ENCODE peak calls at places on chromosomes 12 and 14, in five cellular contexts. W is central memory CD4-positive, alpha-beta T cell; J is activated naive CD8-positive, alpha-beta T cell treated with anti-CD3 and anti-CD28 coated beads, Interleukin-2, amount 50 U/mL, for 24 hours; Q is activated gamma-delta T cell treated with Interleukin-2 at 50 U/mL for 16 hours; D is fibroblast of the aortic adventitia. Y is an unnamed sample.

GRCh38 chr14:29043751-29044150 is 277.2 kb downstream of the FOXG1 start:
- DNase-seq in W (no peak), D (no peak), J (no peak), Q (no peak), Y (no peak)

GRCh38 chr12:111429760-111430417 is 24.2 kb downstream of the SH2B3 start:
- DNase-seq in D (no peak), Q (peak; percentile 69), W (peak; percentile 82), J (peak; percentile 72), Y (no peak)

GRCh38 chr12:68406134-68406576 is 74.0 kb upstream of the MDM1 start:
- DNase-seq in Q (no peak), W (no peak), J (no peak), D (peak; percentile 94), Y (no peak)

GRCh38 chr14:69049675-69050074 is 70.6 kb upstream of the ACTN1 start:
- DNase-seq in W (no peak), J (no peak), Q (no peak), D (peak; percentile 95), Y (no peak)

GRCh38 chr14:85250369-85250768 is 279.6 kb upstream of the FLRT2 start:
- DNase-seq in D (no peak), Q (no peak), W (no peak), J (no peak), Y (peak; percentile 67)

GRCh38 chr14:91387135-91387849 is 30.3 kb downstream of the CCDC88C start:
- DNase-seq in Q (no peak), W (no peak), J (no peak), D (peak; percentile 49), Y (no peak)

GRCh38 chr12:56080556-56081138 is 682 bp downstream of the ERBB3 start:
- DNase-seq in W (no peak), J (no peak), Q (no peak), D (no peak), Y (no peak)

GRCh38 chr14:99216191-99216590 is 55.8 kb downstream of the BCL11B start:
- DNase-seq in D (no peak), Q (no peak), J (no peak), W (no peak), Y (no peak)

GRCh38 chr12:75706786-75707605 is 195.6 kb upstream of the KRR1 start:
- DNase-seq in W (no peak), Q (no peak), J (no peak), D (peak; percentile 91), Y (no peak)

GRCh38 chr12:6202846-6203245 is 2.6 kb downstream of the CD9 start:
- DNase-seq in D (no peak), Q (no peak), J (no peak), W (no peak), Y (no peak)

GRCh38 chr14:66038214-66038977 is 447.8 kb upstream of the CCDC196 start:
- DNase-seq in Q (no peak), J (no peak), W (no peak), D (peak; percentile 87), Y (no peak)

GRCh38 chr14:72547999-72548398 is 345.9 kb downstream of the DPF3 start:
- DNase-seq in Q (no peak), D (peak; percentile 27), J (no peak), W (no peak), Y (no peak)

GRCh38 chr14:74190910-74191575 is 48.2 kb upstream of the VSX2 start:
- DNase-seq in D (no peak), Q (no peak), W (no peak), J (no peak), Y (no peak)

GRCh38 chr14:94401083-94401482 is 12.7 kb upstream of the SERPINA1 start:
- DNase-seq in W (no peak), D (peak; percentile 23), J (no peak), Q (no peak), Y (no peak)

GRCh38 chr14:54002653-54003052 is 46.0 kb upstream of the BMP4 start:
- DNase-seq in W (no peak), Q (no peak), D (peak; percentile 55), J (no peak), Y (no peak)

GRCh38 chr14:69710378-69710777 is 56.6 kb upstream of the SRSF5 start:
- DNase-seq in W (no peak), J (no peak), D (no peak), Q (no peak), Y (no peak)

GRCh38 chr14:50615566-50615965 is 52.5 kb downstream of the SAV1 start:
- DNase-seq in Q (no peak), J (no peak), W (no peak), D (no peak), Y (no peak)

GRCh38 chr12:116832353-116832752 is 48.9 kb downstream of the HRK start:
- DNase-seq in D (no peak), J (no peak), W (no peak), Q (no peak), Y (no peak)

GRCh38 chr14:64000749-64001148 is 147.9 kb downstream of the SYNE2 start:
- DNase-seq in J (no peak), W (no peak), D (no peak), Q (no peak), Y (no peak)

GRCh38 chr12:6779667-6780459 is 7.5 kb downstream of the LAG3 start:
- DNase-seq in D (no peak), Q (no peak), W (no peak), J (peak; percentile 24), Y (no peak)

GRCh38 chr14:21039585-21040369 is 2.4 kb upstream of the RNASE7 start:
- DNase-seq in J (no peak), Q (no peak), W (peak; percentile 28), D (peak; percentile 84), Y (no peak)

GRCh38 chr12:103839893-103840292 is 1.1 kb downstream of the NT5DC3 start:
- DNase-seq in Q (no peak), D (no peak), J (no peak), W (no peak), Y (no peak)

GRCh38 chr14:28762949-28763313 is 3.7 kb upstream of the FOXG1 start:
- DNase-seq in Q (no peak), W (no peak), D (no peak), J (no peak), Y (no peak)

GRCh38 chr12:42270596-42270995 is 32.5 kb upstream of the YAF2 start:
- DNase-seq in W (no peak), D (no peak), J (no peak), Q (no peak), Y (no peak)

GRCh38 chr14:94581127-94581999 is at the start of gene SERPINA5:
- DNase-seq in J (no peak), D (no peak), W (no peak), Q (no peak), Y (no peak)

GRCh38 chr12:89073027-89073398 is 279.3 kb downstream of the DUSP6 start:
- DNase-seq in W (no peak), Q (no peak), D (peak; percentile 75), J (no peak), Y (peak; percentile 95)

GRCh38 chr12:40034156-40034555 is 71.7 kb downstream of the SLC2A13 start:
- DNase-seq in W (no peak), Q (no peak), D (peak; percentile 8), J (no peak), Y (no peak)

GRCh38 chr14:58923751-58924405 is 264.6 kb upstream of the DAAM1 start:
- DNase-seq in W (no peak), J (no peak), Q (no peak), D (no peak), Y (no peak)

GRCh38 chr14:37698840-37699777 is 103.7 kb downstream of the TTC6 start:
- DNase-seq in J (no peak), Q (no peak), D (no peak), W (no peak), Y (no peak)